ENCODE peak calls at places on chromosomes 13 and 19, in nine cellular contexts. F, K, X, L, G, S, Y, D and R are unnamed samples.
A peak's percentile ranks its signal among the peaks of the same experiment; 100 is the strongest.

GRCh38 chr13:42022796-42023493 is 25.5 kb upstream of the DGKH start:
- DNase-seq in F (no peak), K (no peak), X (no peak), L (no peak), G (no peak), S (no peak), Y (no peak), D (no peak), R (no peak)

GRCh38 chr19:43478323-43478722 is 12.9 kb upstream of the LYPD3 start:
- DNase-seq in F (no peak), K (no peak), X (no peak), L (no peak), G (no peak), S (no peak), Y (no peak), D (no peak), R (no peak)

GRCh38 chr19:44822177-44822576 is 13.3 kb downstream of the BCAM start:
- DNase-seq in F (no peak), K (peak; percentile 5), X (no peak), L (no peak), G (no peak), S (no peak), Y (no peak), D (no peak), R (no peak)

GRCh38 chr13:83667606-83668005 is 214.7 kb downstream of the SLITRK1 start:
- DNase-seq in F (no peak), K (no peak), X (no peak), L (no peak), G (no peak), S (no peak), Y (no peak), D (no peak), R (no peak)

GRCh38 chr19:14507704-14508246 is 10.4 kb downstream of the DNAJB1 start:
- DNase-seq in F (no peak), K (no peak), X (no peak), L (no peak), G (no peak), S (no peak), Y (no peak), D (no peak), R (no peak)

GRCh38 chr19:8922591-8922990 is 87.6 kb downstream of the MUC16 start:
- DNase-seq in F (no peak), K (peak; percentile 62), X (no peak), L (no peak), G (no peak), S (no peak), Y (no peak), D (no peak), R (no peak)

GRCh38 chr13:28373803-28374202 is 121.1 kb downstream of the FLT1 start:
- DNase-seq in F (no peak), K (no peak), X (no peak), L (no peak), G (no peak), S (no peak), Y (no peak), D (no peak), R (no peak)

GRCh38 chr19:46717716-46718143 is 816 bp upstream of the PRKD2 start:
- DNase-seq in F (no peak), K (no peak), X (no peak), L (no peak), G (no peak), S (no peak), Y (no peak), D (no peak), R (no peak)

GRCh38 chr19:15331419-15332310 is 674 bp downstream of the BRD4 start:
- DNase-seq in F (peak; percentile 64), K (peak; percentile 85), X (peak; percentile 78), L (no peak), G (peak; percentile 39), S (peak; percentile 64), Y (peak; percentile 59), D (peak; percentile 76), R (peak; percentile 62)

GRCh38 chr13:27658569-27658968 is 36.9 kb downstream of the POLR1D start:
- DNase-seq in F (no peak), K (no peak), X (no peak), L (no peak), G (no peak), S (no peak), Y (no peak), D (no peak), R (no peak)

GRCh38 chr19:53057904-53058579 is 13.5 kb downstream of the ERVV-2 start:
- DNase-seq in F (peak; percentile 62), K (no peak), X (peak; percentile 45), L (no peak), G (no peak), S (no peak), Y (no peak), D (no peak), R (peak; percentile 15)
- H3K4me3 ChIP-seq in F (no peak overlapping the region), K (no peak overlapping the region), X (no peak overlapping the region), L (no peak overlapping the region), G (no peak overlapping the region), S (no peak overlapping the region), Y (peak overlapping the region; percentile 4), D (no peak overlapping the region), R (peak overlapping the region; percentile 38)

GRCh38 chr13:52455677-52456041 is 381 bp downstream of the CKAP2 start:
- DNase-seq in F (peak; percentile 84), K (peak; percentile 68), X (peak; percentile 78), L (peak; percentile 49), G (no peak), S (peak; percentile 77), Y (peak; percentile 65), D (peak; percentile 87), R (peak; percentile 87)

GRCh38 chr13:52454459-52454824 is 836 bp upstream of the CKAP2 start:
- DNase-seq in F (peak; percentile 17), K (no peak), X (no peak), L (no peak), G (no peak), S (peak; percentile 53), Y (no peak), D (peak; percentile 69), R (no peak)

GRCh38 chr13:52450793-52451116 is 321 bp upstream of the VPS36 start:
- DNase-seq in F (no peak), K (no peak), X (no peak), L (no peak), G (no peak), S (no peak), Y (no peak), D (no peak), R (no peak)

GRCh38 chr13:52452470-52452869 is 2.0 kb upstream of the VPS36 start:
- DNase-seq in F (no peak), K (no peak), X (no peak), L (no peak), G (no peak), S (no peak), Y (no peak), D (no peak), R (no peak)

DNA sequence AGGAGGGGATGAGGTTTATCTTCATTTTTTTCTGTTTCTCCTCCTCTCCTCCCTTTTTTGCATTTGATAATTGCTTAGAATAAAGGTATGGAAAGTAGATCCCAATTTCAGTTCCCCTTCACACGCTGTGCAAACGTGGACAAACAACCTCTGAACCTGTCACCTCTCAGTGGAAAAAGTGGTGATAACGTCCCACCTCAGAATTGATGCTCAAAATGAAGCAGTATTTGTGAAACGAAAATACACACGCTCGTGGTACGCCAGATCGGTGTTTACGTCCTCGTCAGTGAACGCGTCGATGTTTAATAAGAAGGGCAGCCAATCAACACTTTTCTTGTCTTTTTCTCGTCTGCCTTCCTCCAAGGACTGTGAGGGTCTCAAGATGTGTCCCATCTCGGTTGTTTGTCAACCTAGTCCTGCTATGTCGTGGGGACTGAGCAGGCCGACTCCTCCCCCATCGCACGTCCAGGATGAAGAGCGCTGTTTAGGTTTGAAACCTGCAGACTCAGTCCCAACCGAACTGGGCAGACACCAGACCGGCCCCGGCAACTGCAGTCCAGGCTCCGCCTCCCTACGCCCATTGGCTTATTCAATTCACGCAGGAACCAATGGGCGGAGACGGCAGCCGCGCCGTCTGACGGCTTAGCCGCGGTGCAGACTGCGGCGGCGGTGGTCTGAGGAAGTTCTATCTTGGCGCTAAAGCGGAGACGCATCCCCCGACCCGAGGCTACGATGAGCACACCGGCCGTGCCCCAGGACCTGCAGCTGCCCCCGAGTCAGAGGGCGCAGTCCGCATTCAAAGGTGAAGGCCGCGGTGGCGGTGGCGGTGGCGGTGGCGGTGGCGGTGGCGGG is at the start of gene CKAP2:
- DNase-seq in F (peak; percentile 96), K (peak; percentile 83), X (peak; percentile 88), L (peak; percentile 89), G (peak; percentile 92), S (peak; percentile 96), Y (peak; percentile 94), D (peak; percentile 98), R (peak; percentile 93)
- TF ChIP-seq POLR2A in F (peak; percentile 75), K (peak; percentile 91), X (peak; percentile 68), L (peak; percentile 57), G (peak; percentile 57), S (peak; percentile 90), Y (peak; percentile 71), D (peak; percentile 75), R (peak; percentile 78)

GRCh38 chr19:10111405-10111811 is at the start of gene P2RY11:
- DNase-seq in F (no peak), K (no peak), X (no peak), L (no peak), G (no peak), S (peak; percentile 49), Y (no peak), D (peak; percentile 87), R (peak; percentile 66)

GRCh38 chr19:10112037-10112751 is 701 bp downstream of the P2RY11 start:
- DNase-seq in F (no peak), K (no peak), X (no peak), L (no peak), G (no peak), S (peak; percentile 14), Y (no peak), D (no peak), R (no peak)

GRCh38 chr19:10110076-10110971 is 1.2 kb upstream of the P2RY11 start:
- DNase-seq in F (no peak), K (no peak), X (no peak), L (no peak), G (no peak), S (peak; percentile 10), Y (no peak), D (no peak), R (no peak)

GRCh38 chr19:10109528-10109927 is 2.0 kb upstream of the P2RY11 start:
- DNase-seq in F (no peak), K (no peak), X (no peak), L (no peak), G (no peak), S (no peak), Y (no peak), D (no peak), R (no peak)

GRCh38 chr19:10110972-10111317 is 548 bp upstream of the P2RY11 start:
- DNase-seq in F (no peak), K (no peak), X (no peak), L (no peak), G (no peak), S (no peak), Y (no peak), D (no peak), R (no peak)
- H3K4me1 ChIP-seq in F (peaks cover 32% of the 10 kb centered on the region), K (peaks cover 79% of the 10 kb centered on the region), X (peaks cover 2% of the 10 kb centered on the region), L (peaks cover 47% of the 10 kb centered on the region), G (no peaks in the 10 kb centered on the region), S (peaks cover 11% of the 10 kb centered on the region), Y (peaks cover 39% of the 10 kb centered on the region), D (no peaks in the 10 kb centered on the region), R (peaks cover 9% of the 10 kb centered on the region)

DNA sequence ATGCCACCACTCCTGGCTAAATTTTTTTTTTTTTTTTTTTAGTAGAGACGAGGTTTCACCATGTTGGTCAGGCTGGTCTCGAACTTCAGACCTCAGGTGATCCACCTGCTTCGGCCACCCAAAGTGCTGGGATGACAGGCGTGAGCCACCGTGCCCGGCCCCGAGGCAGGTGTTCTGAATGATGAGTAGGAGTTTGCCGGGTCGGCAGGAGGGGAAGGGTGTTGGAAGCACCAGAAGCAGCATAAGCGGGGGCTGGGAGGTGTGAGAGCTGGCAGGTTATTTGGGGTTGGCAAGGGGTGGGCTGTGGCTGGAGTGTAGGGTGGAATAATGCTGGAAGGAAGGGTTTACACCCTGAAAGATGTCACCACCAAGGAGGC is 1.8 kb downstream of the SPPL2B start:
- DNase-seq in F (no peak), K (no peak), X (no peak), L (no peak), G (no peak), S (no peak), Y (no peak), D (no peak), R (no peak)
- H3K4me3 ChIP-seq in F (no peak overlapping the region), K (no peak overlapping the region), X (no peak overlapping the region), L (no peak overlapping the region), G (no peak overlapping the region), S (no peak overlapping the region), Y (no peak overlapping the region), D (peak overlapping the region; percentile 87), R (no peak overlapping the region)